ENCODE peak calls at places on chromosomes 7 and 10, in nine cellular contexts. I is WTC11, C is endodermal cell, N is A549, G is fibroblast of mammary gland, R is IMR-90, M is mammary epithelial cell, J is left lung, H is Calu3. E is an unnamed sample.

GRCh38 chr7:67764312-67764711 is 767.7 kb downstream of the TYW1 start:
- DNase-seq in I (no peak), C (no peak), N (no peak), G (no peak), R (no peak), M (no peak), J (no peak), H (peak), E (no peak)

GRCh38 chr7:68929712-68930395 is 668.4 kb upstream of the AUTS2 start:
- DNase-seq in I (no peak), C (no peak), N (peak), G (peak), R (peak), M (no peak), J (no peak), H (no peak), E (no peak)

GRCh38 chr10:77771851-77772250 is 134.2 kb upstream of the KCNMA1 start:
- DNase-seq in I (no peak), C (peak), N (no peak), G (no peak), R (no peak), M (no peak), J (no peak), H (no peak), E (no peak)

GRCh38 chr10:75020168-75020567 is 91.3 kb upstream of the SAMD8 start:
- DNase-seq in I (no peak), C (no peak), N (no peak), G (no peak), R (no peak), M (no peak), J (no peak), H (no peak), E (no peak)

GRCh38 chr7:100148559-100149328 is at the start of gene LAMTOR4:
- DNase-seq in I (peak), C (peak), N (peak), G (peak), R (peak), M (peak), J (peak), H (peak), E (peak)

GRCh38 chr7:144027974-144028373 is 20.8 kb upstream of the OR2A5 start:
- DNase-seq in I (no peak), C (no peak), N (no peak), G (peak), R (no peak), M (no peak), J (no peak), H (no peak), E (no peak)

GRCh38 chr7:83852136-83852535 is 203.2 kb upstream of the SEMA3E start:
- DNase-seq in I (no peak), C (no peak), N (no peak), G (no peak), R (no peak), M (peak), J (no peak), H (peak), E (no peak)

GRCh38 chr7:55245271-55245723 is 119.8 kb upstream of the LANCL2 start:
- DNase-seq in I (no peak), C (no peak), N (no peak), G (peak), R (peak), M (no peak), J (no peak), H (peak), E (no peak)

GRCh38 chr7:156993021-156993924 is 17.2 kb downstream of the MNX1 start:
- DNase-seq in I (no peak), C (no peak), N (no peak), G (no peak), R (no peak), M (no peak), J (no peak), H (no peak), E (no peak)

GRCh38 chr10:127195041-127195506 is 1.3 kb downstream of the INSYN2A start:
- DNase-seq in I (peak), C (peak), N (peak), G (no peak), R (no peak), M (no peak), J (no peak), H (no peak), E (no peak)

GRCh38 chr10:31977440-31978157 is 49.0 kb upstream of the ARHGAP12 start:
- DNase-seq in I (no peak), C (no peak), N (no peak), G (peak), R (peak), M (peak), J (no peak), H (no peak), E (no peak)

GRCh38 chr10:45557275-45557905 is 115.2 kb downstream of the ZFAND4 start:
- DNase-seq in I (no peak), C (peak), N (no peak), G (no peak), R (no peak), M (no peak), J (no peak), H (no peak), E (no peak)

GRCh38 chr7:118289476-118289875 is 65.0 kb downstream of the ANKRD7 start:
- DNase-seq in I (no peak), C (no peak), N (no peak), G (no peak), R (no peak), M (no peak), J (no peak), H (no peak), E (no peak)

DNA sequence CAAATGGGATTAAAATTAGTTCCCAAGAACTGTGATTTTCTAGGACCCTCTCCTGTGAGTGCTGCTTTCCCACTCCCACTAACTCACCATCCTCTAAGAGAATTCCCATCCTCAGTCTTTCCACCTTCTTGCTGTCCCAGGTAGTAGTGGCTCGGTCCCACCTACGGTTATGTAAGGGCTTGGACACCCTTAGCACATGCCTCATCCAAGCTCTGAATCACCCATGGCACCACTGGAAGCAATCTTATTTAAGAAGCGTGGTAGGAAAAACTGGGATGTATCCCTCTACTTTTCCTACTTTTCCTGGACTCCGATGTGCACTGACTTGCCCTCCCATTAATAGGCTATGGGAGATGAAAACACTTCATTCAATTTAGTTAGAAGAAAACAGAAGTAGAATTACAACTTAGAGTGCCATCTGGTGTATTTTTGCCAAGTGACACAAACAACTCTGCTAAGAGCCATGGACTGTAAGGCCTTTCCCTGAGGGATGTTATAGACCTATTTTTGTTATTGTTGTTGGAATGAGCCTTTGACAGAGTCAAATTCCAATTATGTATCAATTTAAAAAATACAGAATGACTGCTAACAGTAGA is 13.7 kb upstream of the ANKRD22 start:
- DNase-seq in I (no peak), C (no peak), N (no peak), G (peak), R (no peak), M (peak), J (no peak), H (no peak), E (no peak)
- TF ChIP-seq CTCF in I (no peak), C (peak), N (peak), G (peak), R (peak), M (peak), J (peak), H (no peak), E (no peak)

GRCh38 chr10:114258274-114258840 is 19.3 kb downstream of the VWA2 start:
- DNase-seq in I (no peak), C (no peak), N (no peak), G (no peak), R (no peak), M (no peak), J (no peak), H (no peak), E (no peak)
- TF ChIP-seq CTCF in I (no peak), C (no peak), N (no peak), G (no peak), R (no peak), M (no peak), J (no peak), H (no peak), E (no peak)

GRCh38 chr10:88565072-88565471 is 18.0 kb downstream of the RNLS start:
- DNase-seq in I (no peak), C (no peak), N (peak), G (peak), R (peak), M (peak), J (no peak), H (no peak), E (no peak)
- TF ChIP-seq CTCF in I (no peak), C (peak), N (peak), G (peak), R (peak), M (peak), J (peak), H (no peak), E (no peak)

DNA sequence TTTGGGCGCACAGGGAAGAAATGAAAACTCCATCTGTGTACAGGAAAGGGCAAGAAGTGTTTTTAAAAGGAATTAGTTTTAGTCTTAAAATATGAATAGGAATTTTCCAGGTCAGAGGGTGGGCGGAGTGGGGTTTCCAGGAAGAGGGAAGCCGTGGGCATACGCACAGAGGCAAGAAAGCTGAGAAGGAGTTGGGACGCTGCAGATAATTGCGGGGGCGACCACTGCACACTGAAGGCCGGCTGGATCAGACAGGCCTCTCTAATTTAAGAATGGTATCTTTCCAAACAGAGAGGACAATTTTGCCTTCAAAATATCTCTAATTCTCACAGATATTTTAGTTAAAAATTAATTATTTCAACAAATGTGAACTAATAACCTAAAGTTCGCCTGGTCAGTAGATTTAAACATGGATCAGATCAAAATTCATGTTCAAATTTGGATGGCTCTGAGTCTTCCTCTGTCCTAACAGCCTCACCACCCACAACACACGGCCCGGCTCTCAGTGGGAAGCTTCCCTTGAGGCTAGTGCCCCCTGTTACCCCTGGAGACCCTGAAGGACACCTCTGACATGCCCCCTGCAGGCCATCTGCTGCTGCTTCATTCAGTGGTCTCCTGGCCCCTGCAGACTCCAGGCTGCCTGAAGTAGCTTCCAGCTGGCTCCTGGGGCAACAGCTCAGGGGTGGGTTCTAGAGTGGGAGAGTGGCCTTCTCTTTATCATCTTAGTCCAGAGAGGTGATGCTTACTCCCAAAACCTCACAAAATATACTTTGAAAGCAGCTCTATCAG is 189.3 kb upstream of the INHBA start:
- DNase-seq in I (peak), C (peak), N (no peak), G (no peak), R (no peak), M (no peak), J (no peak), H (no peak), E (no peak)
- TF ChIP-seq CTCF in I (peak), C (peak), N (no peak), G (no peak), R (no peak), M (no peak), J (no peak), H (no peak), E (no peak)

GRCh38 chr7:113285411-113285810 is 167.1 kb upstream of the SMIM30 start:
- DNase-seq in I (no peak), C (no peak), N (no peak), G (peak), R (peak), M (peak), J (no peak), H (no peak), E (no peak)

GRCh38 chr7:113291058-113291457 is 172.7 kb upstream of the SMIM30 start:
- DNase-seq in I (no peak), C (no peak), N (no peak), G (no peak), R (no peak), M (no peak), J (no peak), H (no peak), E (no peak)

GRCh38 chr7:113292105-113292504 is 173.8 kb upstream of the SMIM30 start:
- DNase-seq in I (no peak), C (no peak), N (no peak), G (no peak), R (no peak), M (no peak), J (no peak), H (no peak), E (no peak)

GRCh38 chr7:113283861-113284260 is 165.5 kb upstream of the SMIM30 start:
- DNase-seq in I (no peak), C (no peak), N (no peak), G (peak), R (peak), M (no peak), J (no peak), H (no peak), E (no peak)

GRCh38 chr7:113289140-113289740 is 170.9 kb upstream of the SMIM30 start:
- DNase-seq in I (no peak), C (no peak), N (no peak), G (peak), R (peak), M (peak), J (no peak), H (peak), E (no peak)
- TF ChIP-seq CTCF in I (no peak), C (peak), N (no peak), G (peak), R (peak), M (peak), J (no peak), H (no peak), E (no peak)

GRCh38 chr7:79548616-79549206 is 95.2 kb upstream of the MAGI2 start:
- DNase-seq in I (no peak), C (peak), N (no peak), G (peak), R (peak), M (no peak), J (no peak), H (no peak), E (no peak)
- TF ChIP-seq CTCF in I (no peak), C (peak), N (no peak), G (no peak), R (no peak), M (no peak), J (no peak), H (no peak), E (no peak)

GRCh38 chr10:13271552-13272163 is 28.2 kb downstream of the PHYH start:
- DNase-seq in I (peak), C (peak), N (peak), G (peak), R (peak), M (no peak), J (no peak), H (peak), E (peak)

GRCh38 chr10:13270877-13271551 is 28.9 kb downstream of the PHYH start:
- DNase-seq in I (no peak), C (no peak), N (no peak), G (peak), R (peak), M (peak), J (no peak), H (no peak), E (no peak)

GRCh38 chr10:13272164-13272571 is 27.7 kb downstream of the PHYH start:
- DNase-seq in I (peak), C (peak), N (no peak), G (peak), R (peak), M (no peak), J (no peak), H (no peak), E (no peak)

GRCh38 chr10:13276749-13277394 is 23.0 kb downstream of the PHYH start:
- DNase-seq in I (no peak), C (no peak), N (no peak), G (peak), R (peak), M (no peak), J (no peak), H (no peak), E (no peak)
- TF ChIP-seq CTCF in I (no peak), C (peak), N (no peak), G (peak), R (peak), M (peak), J (no peak), H (no peak), E (no peak)

GRCh38 chr7:38318803-38319416 is 45.5 kb upstream of the TARP start:
- DNase-seq in I (peak), C (peak), N (peak), G (peak), R (peak), M (peak), J (no peak), H (peak), E (no peak)

GRCh38 chr7:38315410-38315809 is 42.0 kb upstream of the TARP start:
- DNase-seq in I (no peak), C (no peak), N (no peak), G (no peak), R (no peak), M (no peak), J (no peak), H (no peak), E (no peak)

GRCh38 chr7:38316733-38317360 is 43.4 kb upstream of the TARP start:
- DNase-seq in I (no peak), C (no peak), N (no peak), G (no peak), R (peak), M (no peak), J (no peak), H (no peak), E (no peak)

GRCh38 chr7:38318241-38318640 is 44.8 kb upstream of the TARP start:
- DNase-seq in I (no peak), C (no peak), N (no peak), G (no peak), R (no peak), M (no peak), J (no peak), H (no peak), E (no peak)

GRCh38 chr7:38317457-38318037 is 44.1 kb upstream of the TARP start:
- DNase-seq in I (no peak), C (peak), N (no peak), G (no peak), R (no peak), M (no peak), J (no peak), H (no peak), E (peak)
- TF ChIP-seq CTCF in I (no peak), C (no peak), N (no peak), G (no peak), R (no peak), M (no peak), J (no peak), H (no peak), E (no peak)

GRCh38 chr10:17616403-17617030 is 657 bp downstream of the HACD1 start:
- DNase-seq in I (peak), C (peak), N (peak), G (peak), R (peak), M (peak), J (peak), H (peak), E (peak)

GRCh38 chr10:17622061-17622460 is 4.9 kb upstream of the HACD1 start:
- DNase-seq in I (no peak), C (no peak), N (no peak), G (peak), R (peak), M (no peak), J (no peak), H (no peak), E (no peak)

DNA sequence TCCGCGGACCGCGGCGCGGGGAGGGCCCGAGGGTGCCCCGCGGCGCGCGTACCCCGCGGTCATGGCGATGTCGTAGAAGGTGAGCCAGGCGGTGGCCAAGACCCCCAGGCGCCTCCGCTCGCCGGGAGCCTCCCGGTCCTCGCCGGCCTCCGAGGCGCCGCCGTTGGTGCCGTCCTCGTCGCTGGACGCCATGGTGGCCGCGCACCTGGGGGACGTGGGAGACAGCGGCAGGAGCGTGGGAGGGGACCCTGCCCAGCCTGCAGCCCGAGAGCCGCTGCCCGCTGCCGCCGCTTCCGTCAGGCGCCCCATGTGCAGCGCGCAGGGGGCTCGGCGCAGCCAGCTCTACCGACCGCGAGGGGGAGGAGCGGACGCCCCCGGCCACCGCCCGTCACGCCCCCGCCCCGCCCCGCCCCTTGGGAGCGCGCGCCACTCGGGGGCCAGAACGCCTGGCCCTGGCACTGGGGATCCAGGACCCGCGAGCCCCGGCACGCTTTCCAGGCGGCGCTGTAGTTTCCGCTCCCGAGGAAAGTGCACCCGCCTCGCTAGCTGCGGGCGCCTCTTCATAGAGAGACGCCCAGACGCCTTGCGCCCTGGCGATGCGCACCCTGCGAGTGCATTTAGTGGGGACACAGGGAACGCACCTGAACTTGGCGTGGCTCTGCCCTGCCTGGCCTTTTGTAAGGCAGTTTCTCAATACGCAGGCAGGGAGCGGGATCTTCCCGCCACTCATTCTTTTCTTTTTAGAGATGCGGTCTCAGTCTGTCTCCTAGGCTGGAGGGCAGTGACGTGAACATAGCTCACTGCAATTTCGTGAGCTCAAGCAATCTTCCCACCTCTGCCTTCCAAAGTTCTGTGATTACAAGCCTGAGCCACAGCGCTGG is at the start of gene HACD1:
- DNase-seq in I (peak), C (peak), N (peak), G (peak), R (peak), M (peak), J (peak), H (peak), E (peak)
- TF ChIP-seq CTCF in I (no peak), C (peak), N (peak), G (no peak), R (peak), M (peak), J (no peak), H (no peak), E (no peak)

E was measured in natural killer cell.